ENCODE peak calls at places on chromosomes 16 and 17, in five cellular contexts. L, H, E, Q and X are unnamed samples. For H3K4me1, the result is how much of the 10 kb centered on the place peaks cover.

GRCh38 chr17:73096866-73097265 is 4.4 kb upstream of the SLC39A11 start:
- DNase-seq in L (peak), H (no peak), E (peak), Q (no peak), X (no peak)

GRCh38 chr17:77071925-77072490 is 68.8 kb upstream of the SEC14L1 start:
- DNase-seq in L (no peak), H (no peak), E (no peak), Q (no peak), X (no peak)

GRCh38 chr17:80468781-80469533 is 7.5 kb downstream of the NPTX1 start:
- DNase-seq in L (no peak), H (no peak), E (no peak), Q (no peak), X (no peak)

GRCh38 chr17:12547829-12548228 is 117.9 kb upstream of the MYOCD start:
- DNase-seq in L (no peak), H (no peak), E (no peak), Q (no peak), X (no peak)

GRCh38 chr16:3513892-3514600 is 13.2 kb downstream of the CLUAP1 start:
- DNase-seq in L (peak), H (no peak), E (no peak), Q (no peak), X (no peak)

GRCh38 chr17:82804442-82805191 is 35.2 kb downstream of the ZNF750 start:
- DNase-seq in L (peak), H (peak), E (no peak), Q (peak), X (peak)

GRCh38 chr17:17514993-17515920 is 19.1 kb upstream of the RASD1 start:
- DNase-seq in L (no peak), H (peak), E (no peak), Q (no peak), X (no peak)

GRCh38 chr17:49016775-49017463 is 19.7 kb downstream of the IGF2BP1 start:
- DNase-seq in L (peak), H (no peak), E (peak), Q (peak), X (peak)

GRCh38 chr16:1771072-1771863 is at the start of gene NME3:
- DNase-seq in L (peak), H (peak), E (peak), Q (peak), X (peak)

GRCh38 chr17:60108712-60109111 is 30.0 kb upstream of the HEATR6 start:
- DNase-seq in L (no peak), H (no peak), E (no peak), Q (no peak), X (no peak)

GRCh38 chr16:12082207-12082606 is 105.7 kb downstream of the SNX29 start:
- DNase-seq in L (no peak), H (no peak), E (no peak), Q (no peak), X (no peak)

GRCh38 chr17:2289878-2290478 is 13.6 kb downstream of the SMG6 start:
- DNase-seq in L (no peak), H (no peak), E (no peak), Q (no peak), X (no peak)

GRCh38 chr16:18833707-18834505 is 32.6 kb upstream of the ARL6IP1 start:
- DNase-seq in L (no peak), H (no peak), E (no peak), Q (no peak), X (no peak)

GRCh38 chr16:9070295-9070694 is 21.1 kb upstream of the HAPSTR1 start:
- DNase-seq in L (no peak), H (no peak), E (no peak), Q (no peak), X (no peak)

GRCh38 chr17:45146616-45147101 is 1.6 kb upstream of the HEXIM1 start:
- DNase-seq in L (no peak), H (peak), E (peak), Q (peak), X (peak)

GRCh38 chr17:76166168-76166567 is 25.1 kb upstream of the FOXJ1 start:
- DNase-seq in L (no peak), H (no peak), E (no peak), Q (no peak), X (no peak)

GRCh38 chr16:50282010-50282538 is 15.7 kb downstream of the ADCY7 start:
- DNase-seq in L (peak), H (peak), E (peak), Q (peak), X (no peak)

GRCh38 chr16:58556678-58557077 is 41.4 kb downstream of the SETD6 start:
- DNase-seq in L (no peak), H (no peak), E (no peak), Q (no peak), X (no peak)

GRCh38 chr17:72976971-72977767 is 115.3 kb downstream of the SLC39A11 start:
- DNase-seq in L (peak), H (peak), E (peak), Q (peak), X (peak)

GRCh38 chr17:1239210-1239609 is 31.0 kb upstream of the BHLHA9 start:
- DNase-seq in L (no peak), H (no peak), E (no peak), Q (no peak), X (no peak)

DNA sequence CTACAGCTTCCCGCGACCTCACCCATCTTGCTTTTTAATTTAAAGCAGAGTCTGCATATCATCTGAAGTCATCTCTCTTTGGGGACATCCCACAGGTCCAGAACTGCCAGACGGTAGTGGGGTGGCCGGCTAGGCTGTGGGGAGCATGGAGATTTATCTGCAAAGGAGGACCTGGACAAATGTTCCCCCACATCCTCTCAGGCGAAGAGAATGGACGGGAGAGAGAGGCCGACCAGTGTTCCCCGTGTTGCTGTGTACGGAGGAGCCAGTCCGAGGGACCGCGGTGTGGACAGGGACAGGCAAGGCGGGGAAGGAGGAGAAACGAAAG is 663 bp upstream of the MT1M start:
- DNase-seq in L (no peak), H (no peak), E (no peak), Q (no peak), X (no peak)
- H3K27ac ChIP-seq in L (peak), H (peak), E (peak), Q (peak), X (peak)

GRCh38 chr16:17457997-17458396 is 12.8 kb downstream of the XYLT1 start:
- DNase-seq in L (no peak), H (no peak), E (no peak), Q (no peak), X (no peak)
- H3K4me1 ChIP-seq in L (under half), H (under half), E (under half), Q (under half), X (under half)

GRCh38 chr16:16048904-16049582 is 99.6 kb downstream of the ABCC1 start:
- DNase-seq in L (no peak), H (no peak), E (no peak), Q (no peak), X (no peak)
- H3K27ac ChIP-seq in L (no peak), H (peak), E (no peak), Q (no peak), X (no peak)

GRCh38 chr16:65758620-65759019 is 607.9 kb upstream of the CDH5 start:
- DNase-seq in L (no peak), H (no peak), E (no peak), Q (no peak), X (no peak)
- H3K4me1 ChIP-seq in L (under half), H (under half), E (under half), Q (under half), X (under half)

GRCh38 chr17:44109312-44109630 is 14.2 kb downstream of the HDAC5 start:
- DNase-seq in L (no peak), H (no peak), E (no peak), Q (no peak), X (no peak)
- H3K27ac ChIP-seq in L (peak), H (peak), E (peak), Q (peak), X (peak)